ENCODE peak calls at places on chromosomes 13 and 19, in seven cellular contexts. Y, I, K, F, N, H and G are unnamed samples.

GRCh38 chr19:47778089-47778953 is at the start of gene SELENOW:
- DNase-seq in Y (peak; percentile 68), I (peak; percentile 87), K (peak; percentile 96), F (peak; percentile 88), N (peak; percentile 72), H (peak; percentile 81), G (peak; percentile 71)

GRCh38 chr13:42466609-42467008 is 107.3 kb upstream of the TNFSF11 start:
- DNase-seq in Y (no peak), I (no peak), K (no peak), F (no peak), N (no peak), H (no peak), G (no peak)

GRCh38 chr19:50777830-50778303 is 7.6 kb downstream of the GPR32 start:
- DNase-seq in Y (no peak), I (no peak), K (peak; percentile 54), F (peak; percentile 56), N (no peak), H (no peak), G (no peak)

GRCh38 chr13:65868106-65868505 is 1362.0 kb downstream of the PCDH9 start:
- DNase-seq in Y (no peak), I (no peak), K (no peak), F (no peak), N (no peak), H (no peak), G (no peak)

GRCh38 chr13:20197361-20197834 is 4.7 kb upstream of the GJB2 start:
- DNase-seq in Y (no peak), I (no peak), K (peak; percentile 59), F (peak; percentile 60), N (peak; percentile 71), H (no peak), G (peak; percentile 43)

GRCh38 chr13:28501547-28501946 is 6.6 kb upstream of the FLT1 start:
- DNase-seq in Y (no peak), I (no peak), K (no peak), F (no peak), N (no peak), H (no peak), G (no peak)

GRCh38 chr19:56217039-56217949 is 15.2 kb downstream of the ZSCAN5C start:
- DNase-seq in Y (no peak), I (peak; percentile 21), K (peak; percentile 39), F (no peak), N (peak; percentile 40), H (peak; percentile 12), G (peak; percentile 39)

GRCh38 chr13:36026556-36026955 is 104.6 kb downstream of the DCLK1 start:
- DNase-seq in Y (no peak), I (no peak), K (no peak), F (no peak), N (peak; percentile 55), H (no peak), G (no peak)

GRCh38 chr13:90105276-90105675 is 1242.2 kb upstream of the MIR17HG start:
- DNase-seq in Y (no peak), I (no peak), K (no peak), F (no peak), N (peak; percentile 24), H (no peak), G (peak; percentile 12)

GRCh38 chr19:29624489-29625210 is 18.6 kb downstream of the POP4 start:
- DNase-seq in Y (no peak), I (no peak), K (no peak), F (no peak), N (peak; percentile 9), H (no peak), G (peak; percentile 25)

GRCh38 chr13:61664821-61665705 is 249.4 kb upstream of the PCDH20 start:
- DNase-seq in Y (no peak), I (no peak), K (no peak), F (no peak), N (peak; percentile 9), H (peak; percentile 43), G (no peak)

GRCh38 chr19:34067861-34068271 is 104.4 kb upstream of the LSM14A start:
- DNase-seq in Y (no peak), I (no peak), K (no peak), F (no peak), N (peak; percentile 9), H (peak; percentile 21), G (peak; percentile 23)

GRCh38 chr19:31962565-31962996 is 382.8 kb upstream of the ZNF507 start:
- DNase-seq in Y (peak; percentile 57), I (no peak), K (no peak), F (no peak), N (no peak), H (no peak), G (peak; percentile 42)

GRCh38 chr13:79837741-79838450 is 356.9 kb downstream of the NDFIP2 start:
- DNase-seq in Y (peak; percentile 63), I (no peak), K (no peak), F (no peak), N (peak; percentile 65), H (no peak), G (no peak)

GRCh38 chr19:5269926-5270325 is 70.7 kb downstream of the PTPRS start:
- DNase-seq in Y (no peak), I (no peak), K (no peak), F (no peak), N (no peak), H (no peak), G (no peak)

GRCh38 chr19:42324655-42325307 is 654 bp upstream of the MEGF8 start:
- DNase-seq in Y (no peak), I (no peak), K (no peak), F (no peak), N (no peak), H (no peak), G (no peak)
- H3K4me3 ChIP-seq in Y (peak overlapping the region; percentile 7), I (peak overlapping the region; percentile 89), K (peak overlapping the region; percentile 99), F (peak overlapping the region; percentile 4), N (peak overlapping the region; percentile 18), H (no peak overlapping the region), G (peak overlapping the region; percentile 25)

DNA sequence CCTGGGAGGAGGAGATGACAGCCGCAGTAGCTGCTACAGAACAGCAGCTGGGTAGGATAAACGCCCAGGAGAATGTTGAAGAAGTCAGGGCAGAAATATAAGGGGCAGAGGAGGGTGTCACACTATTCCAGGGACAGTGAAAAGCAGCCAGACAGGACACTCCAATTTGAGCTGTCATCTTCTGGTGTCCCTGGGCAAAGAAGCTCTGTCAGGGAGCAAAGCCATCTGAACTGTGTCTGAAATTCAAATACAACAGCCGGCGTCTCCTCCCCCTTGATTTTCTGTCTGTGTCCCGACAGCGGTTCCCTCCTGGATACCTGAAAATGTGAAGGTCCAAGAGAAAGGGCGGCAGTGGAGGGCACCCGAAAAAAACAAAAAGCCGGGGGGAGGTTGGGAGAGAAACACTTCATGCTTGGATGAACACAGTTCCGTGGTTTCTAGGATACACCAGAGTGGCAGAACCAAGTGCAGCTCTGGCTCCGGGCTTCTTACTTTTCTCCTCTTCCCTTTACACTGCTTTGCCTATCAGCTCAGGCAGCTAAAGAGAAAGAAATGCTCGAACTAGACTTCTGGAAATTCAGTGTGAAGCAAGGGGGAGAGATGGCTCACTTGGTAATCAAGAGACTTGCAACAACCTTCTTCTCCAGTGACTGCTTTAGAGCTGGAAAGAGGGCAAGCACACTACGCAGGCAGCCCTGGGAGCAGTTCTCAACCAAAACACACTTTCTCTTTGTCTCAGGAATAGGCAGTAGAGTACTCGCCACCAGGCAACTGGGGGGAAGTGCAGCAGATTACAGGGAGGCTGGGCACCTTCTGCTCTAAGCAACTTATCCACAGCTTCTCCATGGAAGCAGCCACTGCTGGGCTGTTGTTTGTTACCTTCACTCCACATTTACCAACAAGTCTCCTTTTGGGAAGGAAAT is 465.6 kb downstream of the ITGBL1 start:
- DNase-seq in Y (no peak), I (no peak), K (peak; percentile 73), F (no peak), N (no peak), H (no peak), G (no peak)
- H3K4me3 ChIP-seq in Y (no peak overlapping the region), I (no peak overlapping the region), K (peak overlapping the region; percentile 59), F (no peak overlapping the region), N (no peak overlapping the region), H (no peak overlapping the region), G (no peak overlapping the region)

GRCh38 chr19:13027031-13027430 is 31.8 kb downstream of the NFIX start:
- DNase-seq in Y (no peak), I (no peak), K (no peak), F (no peak), N (no peak), H (no peak), G (no peak)

GRCh38 chr19:13026478-13026999 is 31.3 kb downstream of the NFIX start:
- DNase-seq in Y (no peak), I (no peak), K (no peak), F (no peak), N (peak; percentile 40), H (peak; percentile 70), G (peak; percentile 74)

GRCh38 chr19:13024126-13024957 is 29.1 kb downstream of the NFIX start:
- DNase-seq in Y (no peak), I (no peak), K (no peak), F (no peak), N (no peak), H (no peak), G (peak; percentile 67)

GRCh38 chr19:13024958-13025653 is 29.8 kb downstream of the NFIX start:
- DNase-seq in Y (no peak), I (no peak), K (no peak), F (no peak), N (no peak), H (no peak), G (peak; percentile 52)

DNA sequence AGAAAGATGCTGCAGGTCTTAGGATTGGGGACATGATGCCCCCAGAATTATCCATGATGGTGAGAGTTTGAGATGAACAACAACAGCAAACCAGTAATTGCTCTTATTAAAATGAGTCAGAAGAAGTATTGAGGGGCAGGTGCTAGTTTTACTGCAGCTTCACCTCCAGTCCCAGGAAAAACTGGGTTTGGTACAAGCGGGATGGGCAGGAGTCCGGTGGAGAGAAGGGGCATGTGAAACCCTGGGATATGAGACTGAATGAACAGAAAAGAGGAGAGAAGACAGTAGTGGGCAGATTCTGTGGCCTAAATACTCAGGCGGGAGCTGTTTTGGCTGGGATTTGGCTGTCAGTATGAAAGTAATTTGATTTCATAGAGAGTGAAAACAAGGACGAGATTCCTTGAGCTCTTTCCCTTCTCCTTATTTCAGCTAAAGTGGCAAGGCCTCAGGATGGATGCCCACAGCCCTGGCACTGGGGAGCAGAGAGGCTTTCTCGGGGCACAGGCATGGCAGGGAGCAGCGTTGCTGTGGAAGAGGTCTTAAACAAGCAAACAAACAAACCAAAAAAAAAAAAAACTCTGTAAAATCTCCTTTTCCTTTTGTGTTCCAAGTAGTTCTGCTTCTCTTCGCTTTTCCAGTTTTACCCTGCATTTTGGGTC is 30.7 kb downstream of the NFIX start:
- DNase-seq in Y (no peak), I (no peak), K (no peak), F (no peak), N (no peak), H (no peak), G (no peak)
- H3K4me3 ChIP-seq in Y (no peak overlapping the region), I (peak overlapping the region; percentile 63), K (peak overlapping the region; percentile 43), F (no peak overlapping the region), N (peak overlapping the region; percentile 59), H (no peak overlapping the region), G (peak overlapping the region; percentile 87)

GRCh38 chr19:310781-311496 is 19.7 kb upstream of the PLPP2 start:
- DNase-seq in Y (no peak), I (no peak), K (peak; percentile 15), F (no peak), N (no peak), H (no peak), G (no peak)

GRCh38 chr19:309206-309565 is 18.0 kb upstream of the PLPP2 start:
- DNase-seq in Y (no peak), I (no peak), K (peak; percentile 32), F (no peak), N (no peak), H (no peak), G (no peak)

GRCh38 chr19:308471-309205 is 17.4 kb upstream of the PLPP2 start:
- DNase-seq in Y (no peak), I (no peak), K (peak; percentile 33), F (no peak), N (no peak), H (no peak), G (no peak)

GRCh38 chr19:311813-312261 is 20.6 kb upstream of the PLPP2 start:
- DNase-seq in Y (no peak), I (no peak), K (no peak), F (no peak), N (no peak), H (no peak), G (no peak)

GRCh38 chr19:310141-310651 is 19.0 kb upstream of the PLPP2 start:
- DNase-seq in Y (no peak), I (peak; percentile 16), K (peak; percentile 37), F (peak; percentile 62), N (no peak), H (no peak), G (no peak)
- H3K4me3 ChIP-seq in Y (no peak overlapping the region), I (peak overlapping the region; percentile 46), K (no peak overlapping the region), F (no peak overlapping the region), N (no peak overlapping the region), H (no peak overlapping the region), G (no peak overlapping the region)